ENCODE peak calls at places on chromosomes 12 and 14, in seven cellular contexts. O, U, A, T, M, N and J are unnamed samples.

GRCh38 chr12:104011265-104011664 is 38.7 kb downstream of the GLT8D2 start:
- DNase-seq in M (no peak), T (no peak), A (peak; percentile 13), O (no peak), N (no peak), U (no peak), J (no peak)

GRCh38 chr12:9406564-9407424 is 198.6 kb upstream of the PZP start:
- DNase-seq in A (no peak), O (no peak), N (no peak), T (peak; percentile 15), U (no peak), M (no peak), J (no peak)

GRCh38 chr12:56257491-56258067 is 605 bp downstream of the ANKRD52 start:
- DNase-seq in N (no peak), T (peak; percentile 81), O (peak; percentile 77), A (peak; percentile 63), M (no peak), U (peak; percentile 36), J (no peak)

GRCh38 chr14:60396718-60397343 is 89.0 kb downstream of the C14orf39 start:
- DNase-seq in O (no peak), N (no peak), U (no peak), A (no peak), M (no peak), T (no peak), J (no peak)

GRCh38 chr14:75259946-75260545 is 18.6 kb upstream of the FOS start:
- DNase-seq in A (no peak), M (no peak), N (no peak), T (no peak), U (no peak), O (no peak), J (no peak)

GRCh38 chr12:83619973-83620372 is 933.3 kb downstream of the TMTC2 start:
- DNase-seq in T (no peak), M (no peak), O (no peak), A (no peak), U (no peak), N (no peak), J (no peak)

GRCh38 chr14:67668559-67668958 is 5.9 kb downstream of the VTI1B start:
- DNase-seq in O (no peak), N (peak; percentile 44), M (no peak), A (no peak), U (no peak), T (no peak), J (no peak)

GRCh38 chr12:1277905-1278304 is 286.9 kb downstream of the ERC1 start:
- DNase-seq in A (no peak), U (peak; percentile 64), O (no peak), N (no peak), T (no peak), M (no peak), J (peak; percentile 38)

GRCh38 chr14:104830781-104831180 is 29.9 kb downstream of the ZBTB42 start:
- DNase-seq in U (no peak), O (no peak), T (no peak), N (no peak), A (no peak), M (no peak), J (no peak)

GRCh38 chr12:95605875-95606274 is 54.6 kb upstream of the USP44 start:
- DNase-seq in M (no peak), A (no peak), N (no peak), T (no peak), U (peak; percentile 20), O (no peak), J (no peak)

GRCh38 chr14:73452341-73453191 is 5.8 kb downstream of the NUMB start:
- DNase-seq in U (no peak), A (no peak), M (no peak), T (no peak), N (no peak), O (no peak), J (peak; percentile 50)

GRCh38 chr14:60251877-60252276 is 2.9 kb downstream of the PPM1A start:
- DNase-seq in M (no peak), N (no peak), A (no peak), T (no peak), O (no peak), U (no peak), J (no peak)

GRCh38 chr12:81699572-81699971 is 59.6 kb downstream of the PPFIA2 start:
- DNase-seq in N (no peak), M (no peak), U (no peak), T (no peak), A (no peak), O (no peak), J (no peak)

GRCh38 chr12:110754101-110754793 is 11.6 kb upstream of the PPP1CC start:
- DNase-seq in A (no peak), U (no peak), M (no peak), N (no peak), T (no peak), O (no peak), J (no peak)

GRCh38 chr12:53071591-53072551 is 7.3 kb downstream of the SPRYD3 start:
- DNase-seq in U (no peak), O (no peak), N (no peak), T (peak; percentile 82), A (no peak), M (no peak), J (no peak)

GRCh38 chr14:80325688-80326087 is 114.4 kb upstream of the DIO2 start:
- DNase-seq in U (no peak), T (no peak), O (no peak), M (no peak), A (no peak), N (no peak), J (no peak)

GRCh38 chr14:93901813-93902212 is 25.3 kb upstream of the FAM181A start:
- DNase-seq in M (no peak), A (no peak), N (no peak), O (no peak), T (no peak), U (no peak), J (peak; percentile 28)

GRCh38 chr14:86057018-86057667 is 527.2 kb downstream of the FLRT2 start:
- DNase-seq in O (peak; percentile 30), M (no peak), N (no peak), T (peak; percentile 3), A (no peak), U (peak; percentile 6), J (peak; percentile 42)

GRCh38 chr12:9719835-9720234 is 13.1 kb downstream of the CLECL1 start:
- DNase-seq in O (no peak), T (no peak), M (no peak), A (no peak), N (no peak), U (no peak), J (no peak)

GRCh38 chr12:132561784-132562156 is 48.6 kb downstream of the LRCOL1 start:
- DNase-seq in U (no peak), N (no peak), T (peak; percentile 72), O (peak; percentile 77), A (peak; percentile 75), M (no peak), J (peak; percentile 65)

DNA sequence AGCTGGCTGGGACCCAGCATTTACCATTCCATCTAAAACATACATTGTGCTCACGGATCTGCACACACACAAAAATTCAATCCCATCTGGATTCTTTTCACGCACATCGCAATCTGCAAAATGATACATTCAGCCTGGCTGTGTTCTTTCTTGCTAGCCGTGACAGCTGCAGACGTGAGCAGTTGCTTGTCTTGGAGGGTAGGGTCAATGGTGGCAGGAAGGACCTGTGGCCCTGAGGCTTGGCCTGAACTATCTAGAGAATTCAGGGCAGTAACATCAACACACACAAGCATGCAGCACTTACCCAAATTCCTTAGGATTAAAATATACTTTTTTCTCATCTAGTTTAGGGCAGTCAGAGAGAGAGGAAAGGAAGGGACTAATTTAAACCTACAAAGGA is 72.0 kb downstream of the DICER1 start:
- DNase-seq in T (no peak), U (no peak), A (no peak), O (no peak), M (no peak), N (no peak), J (no peak)
- TF ChIP-seq MAX in T (no peak), U (no peak), A (no peak), O (no peak), M (no peak), N (no peak), J (no peak)

GRCh38 chr12:11482955-11483354 is 87.6 kb upstream of the PRB2 start:
- DNase-seq in T (no peak), U (no peak), N (no peak), M (no peak), O (no peak), A (no peak), J (no peak)

GRCh38 chr12:11486623-11487444 is 91.5 kb upstream of the PRB2 start:
- DNase-seq in A (peak; percentile 62), O (peak; percentile 69), M (no peak), N (peak; percentile 43), U (peak; percentile 79), T (peak; percentile 66), J (peak; percentile 85)
- TF ChIP-seq MAX in A (no peak), O (no peak), M (no peak), N (no peak), U (no peak), T (no peak), J (peak; percentile 37)

GRCh38 chr12:121468451-121468850 is 68.5 kb downstream of the RNF34 start:
- DNase-seq in A (no peak), U (no peak), T (no peak), N (no peak), O (no peak), M (no peak), J (no peak)

GRCh38 chr12:121467638-121468403 is 67.9 kb downstream of the RNF34 start:
- DNase-seq in N (no peak), U (no peak), O (peak; percentile 75), M (no peak), T (no peak), A (peak; percentile 25), J (no peak)

GRCh38 chr12:121466800-121467637 is 67.1 kb downstream of the RNF34 start:
- DNase-seq in T (peak; percentile 99), O (peak; percentile 89), U (peak; percentile 72), A (peak; percentile 83), M (peak; percentile 41), N (peak; percentile 43), J (peak; percentile 97)

GRCh38 chr12:121464331-121464730 is 64.4 kb downstream of the RNF34 start:
- DNase-seq in N (no peak), U (no peak), A (no peak), T (no peak), M (no peak), O (no peak), J (no peak)

GRCh38 chr12:121465921-121466799 is 66.2 kb downstream of the RNF34 start:
- DNase-seq in U (no peak), T (peak; percentile 75), N (no peak), A (peak; percentile 43), O (no peak), M (no peak), J (peak; percentile 72)
- TF ChIP-seq MAX in U (no peak), T (no peak), N (no peak), A (no peak), O (no peak), M (no peak), J (no peak)

GRCh38 chr14:53608369-53608768 is 348.3 kb downstream of the BMP4 start:
- DNase-seq in T (no peak), M (no peak), O (no peak), U (no peak), A (peak; percentile 73), N (no peak), J (no peak)
- TF ChIP-seq MAX in T (no peak), M (no peak), O (no peak), U (no peak), A (peak; percentile 20), N (no peak), J (no peak)

GRCh38 chr12:4991373-4991772 is 52.3 kb upstream of the KCNA5 start:
- DNase-seq in U (no peak), M (no peak), O (no peak), N (no peak), T (no peak), A (no peak), J (no peak)
- TF ChIP-seq MAX in U (no peak), M (no peak), O (no peak), N (no peak), T (no peak), A (no peak), J (no peak)

GRCh38 chr12:4438834-4439596 is 6.6 kb downstream of the FGF6 start:
- DNase-seq in M (no peak), N (no peak), O (no peak), T (no peak), A (no peak), U (no peak), J (peak; percentile 94)
- TF ChIP-seq MAX in M (no peak), N (no peak), O (no peak), T (no peak), A (no peak), U (no peak), J (no peak)